ENCODE peak calls at places on chromosomes 5 and 9, in six cellular contexts. One of them, this sample, is unnamed.

GRCh38 chr5:95697781-95698681 is 15.2 kb upstream of the SPATA9 start:
- DNase-seq in sigmoid colon: no peak
- DNase-seq in uterus: no peak
- DNase-seq in HCT116: no peak
- DNase-seq in body of pancreas: no peak
- DNase-seq in stomach: no peak
- DNase-seq in this sample: peak; percentile 32

GRCh38 chr5:41404757-41405156 is 105.6 kb downstream of the PLCXD3 start:
- DNase-seq in sigmoid colon: no peak
- DNase-seq in uterus: no peak
- DNase-seq in HCT116: no peak
- DNase-seq in body of pancreas: peak; percentile 25
- DNase-seq in stomach: no peak
- DNase-seq in this sample: no peak

GRCh38 chr5:5105531-5105930 is 34.6 kb upstream of the ADAMTS16 start:
- DNase-seq in sigmoid colon: no peak
- DNase-seq in uterus: no peak
- DNase-seq in HCT116: no peak
- DNase-seq in body of pancreas: no peak
- DNase-seq in stomach: no peak
- DNase-seq in this sample: no peak

GRCh38 chr5:1810581-1811101 is 9.4 kb downstream of the NDUFS6 start:
- DNase-seq in sigmoid colon: no peak
- DNase-seq in uterus: no peak
- DNase-seq in HCT116: no peak
- DNase-seq in body of pancreas: no peak
- DNase-seq in stomach: no peak
- DNase-seq in this sample: no peak

GRCh38 chr5:123089971-123090640 is 1.1 kb downstream of the PRDM6 start:
- DNase-seq in sigmoid colon: peak; percentile 65
- DNase-seq in uterus: no peak
- DNase-seq in HCT116: no peak
- DNase-seq in body of pancreas: no peak
- DNase-seq in stomach: no peak
- DNase-seq in this sample: peak; percentile 32

GRCh38 chr9:7844283-7844682 is 44.7 kb upstream of the DMAC1 start:
- DNase-seq in sigmoid colon: no peak
- DNase-seq in uterus: no peak
- DNase-seq in HCT116: no peak
- DNase-seq in body of pancreas: peak; percentile 3
- DNase-seq in stomach: no peak
- DNase-seq in this sample: no peak

GRCh38 chr5:81268797-81269196 is 32.6 kb upstream of the ZCCHC9 start:
- DNase-seq in sigmoid colon: no peak
- DNase-seq in uterus: no peak
- DNase-seq in HCT116: peak; percentile 38
- DNase-seq in body of pancreas: no peak
- DNase-seq in stomach: no peak
- DNase-seq in this sample: no peak

GRCh38 chr9:77158772-77159513 is 18.4 kb upstream of the VPS13A start:
- DNase-seq in sigmoid colon: no peak
- DNase-seq in uterus: no peak
- DNase-seq in HCT116: no peak
- DNase-seq in body of pancreas: no peak
- DNase-seq in stomach: no peak
- DNase-seq in this sample: no peak

GRCh38 chr5:31664566-31664965 is 25.6 kb downstream of the PDZD2 start:
- DNase-seq in sigmoid colon: no peak
- DNase-seq in uterus: no peak
- DNase-seq in HCT116: peak; percentile 56
- DNase-seq in body of pancreas: no peak
- DNase-seq in stomach: no peak
- DNase-seq in this sample: peak; percentile 44

GRCh38 chr5:95760291-95761191 is 29.4 kb downstream of the RHOBTB3 start:
- DNase-seq in sigmoid colon: no peak
- DNase-seq in uterus: no peak
- DNase-seq in HCT116: no peak
- DNase-seq in body of pancreas: no peak
- DNase-seq in stomach: no peak
- DNase-seq in this sample: peak; percentile 40

DNA sequence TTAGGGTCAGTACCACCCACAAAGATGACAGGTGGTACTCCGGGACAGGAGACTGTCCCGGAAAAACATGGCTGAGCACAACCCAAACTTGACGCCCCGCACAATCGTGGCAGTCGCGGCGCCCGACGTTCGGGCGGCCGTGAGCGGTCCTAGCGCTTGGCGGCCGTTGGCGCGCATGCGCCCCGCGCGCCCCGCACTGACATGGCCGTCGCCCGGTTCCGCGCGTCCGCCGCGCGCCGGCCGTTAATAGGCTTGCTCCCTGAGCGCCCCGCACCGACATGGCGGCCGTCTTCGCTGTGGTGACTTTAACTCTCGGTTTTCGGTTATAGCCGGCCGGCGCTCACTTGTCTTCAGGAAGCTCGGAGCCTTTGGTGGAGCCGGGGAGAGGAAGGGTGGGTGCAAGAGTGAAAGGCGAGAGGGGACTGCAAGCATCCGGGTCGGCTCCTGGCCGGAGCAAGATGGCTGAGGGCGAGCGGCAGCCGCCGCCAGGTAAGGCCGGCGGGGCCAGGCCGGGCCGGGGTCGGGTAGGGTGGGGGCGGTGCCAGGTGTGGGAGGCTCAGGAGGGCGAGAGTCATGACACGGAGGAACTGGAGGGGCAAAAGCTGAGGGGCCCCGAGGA is at the start of gene PTPA:
- DNase-seq in sigmoid colon: peak; percentile 93
- DNase-seq in uterus: peak; percentile 86
- DNase-seq in HCT116: peak; percentile 70
- DNase-seq in body of pancreas: peak; percentile 90
- DNase-seq in stomach: peak; percentile 91
- DNase-seq in this sample: peak; percentile 94
- TF ChIP-seq POLR2A in sigmoid colon: no peak
- TF ChIP-seq POLR2A in uterus: no peak
- TF ChIP-seq POLR2A in HCT116: no peak
- TF ChIP-seq POLR2A in body of pancreas: no peak
- TF ChIP-seq POLR2A in stomach: no peak
- TF ChIP-seq POLR2A in this sample: peak; percentile 58

DNA sequence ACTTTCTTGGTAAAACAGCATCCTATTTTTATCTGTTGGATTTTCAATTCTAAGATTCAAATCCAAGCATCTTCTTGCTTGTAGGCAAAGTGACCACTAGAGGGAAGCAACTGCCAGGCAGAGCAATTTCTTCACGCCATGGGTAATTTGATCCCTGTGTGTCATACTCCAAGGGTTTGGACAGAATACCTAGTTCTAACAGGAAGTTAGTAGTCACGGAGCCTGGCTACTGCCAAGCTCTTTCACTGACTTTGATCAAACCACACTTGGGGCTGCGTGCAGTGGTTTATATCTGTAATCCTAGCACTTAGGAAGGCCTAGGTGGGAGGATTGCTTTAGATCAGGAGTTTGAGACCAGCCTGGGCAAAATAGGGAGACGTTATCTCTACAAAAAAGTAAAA is 473.6 kb upstream of the TNC start:
- DNase-seq in sigmoid colon: peak; percentile 87
- DNase-seq in uterus: peak; percentile 63
- DNase-seq in HCT116: peak; percentile 84
- DNase-seq in body of pancreas: peak; percentile 90
- DNase-seq in stomach: peak; percentile 75
- DNase-seq in this sample: peak; percentile 42
- TF ChIP-seq POLR2A in sigmoid colon: no peak
- TF ChIP-seq POLR2A in uterus: no peak
- TF ChIP-seq POLR2A in HCT116: no peak
- TF ChIP-seq POLR2A in body of pancreas: no peak
- TF ChIP-seq POLR2A in stomach: no peak
- TF ChIP-seq POLR2A in this sample: no peak

GRCh38 chr5:10632110-10632903 is 68.4 kb downstream of the ANKRD33B start:
- DNase-seq in sigmoid colon: peak; percentile 50
- DNase-seq in uterus: no peak
- DNase-seq in HCT116: peak; percentile 34
- DNase-seq in body of pancreas: peak; percentile 21
- DNase-seq in stomach: no peak
- DNase-seq in this sample: no peak
- TF ChIP-seq POLR2A in sigmoid colon: no peak
- TF ChIP-seq POLR2A in uterus: no peak
- TF ChIP-seq POLR2A in HCT116: no peak
- TF ChIP-seq POLR2A in body of pancreas: no peak
- TF ChIP-seq POLR2A in stomach: no peak
- TF ChIP-seq POLR2A in this sample: no peak

GRCh38 chr5:6766558-6767191 is 53.4 kb downstream of the TENT4A start:
- DNase-seq in sigmoid colon: peak; percentile 93
- DNase-seq in uterus: peak; percentile 48
- DNase-seq in HCT116: peak; percentile 77
- DNase-seq in body of pancreas: peak; percentile 88
- DNase-seq in stomach: peak; percentile 94
- DNase-seq in this sample: no peak
- TF ChIP-seq POLR2A in sigmoid colon: no peak
- TF ChIP-seq POLR2A in uterus: no peak
- TF ChIP-seq POLR2A in HCT116: no peak
- TF ChIP-seq POLR2A in body of pancreas: no peak
- TF ChIP-seq POLR2A in stomach: no peak
- TF ChIP-seq POLR2A in this sample: no peak

GRCh38 chr5:141650851-141651727 is at the start of gene FCHSD1:
- DNase-seq in sigmoid colon: peak; percentile 95
- DNase-seq in uterus: peak; percentile 94
- DNase-seq in HCT116: peak; percentile 65
- DNase-seq in body of pancreas: peak; percentile 89
- DNase-seq in stomach: peak; percentile 93
- DNase-seq in this sample: peak; percentile 91
- TF ChIP-seq POLR2A in sigmoid colon: no peak
- TF ChIP-seq POLR2A in uterus: peak; percentile 25
- TF ChIP-seq POLR2A in HCT116: peak; percentile 53
- TF ChIP-seq POLR2A in body of pancreas: no peak
- TF ChIP-seq POLR2A in stomach: no peak
- TF ChIP-seq POLR2A in this sample: peak; percentile 21

GRCh38 chr5:172881691-172882370 is 47.8 kb downstream of the ERGIC1 start:
- DNase-seq in sigmoid colon: no peak
- DNase-seq in uterus: no peak
- DNase-seq in HCT116: peak; percentile 10
- DNase-seq in body of pancreas: peak; percentile 71
- DNase-seq in stomach: peak; percentile 58
- DNase-seq in this sample: peak; percentile 57
- TF ChIP-seq POLR2A in sigmoid colon: no peak
- TF ChIP-seq POLR2A in uterus: no peak
- TF ChIP-seq POLR2A in HCT116: no peak
- TF ChIP-seq POLR2A in body of pancreas: no peak
- TF ChIP-seq POLR2A in stomach: no peak
- TF ChIP-seq POLR2A in this sample: no peak

GRCh38 chr5:181237758-181238385 is 5.8 kb downstream of the RACK1 start:
- DNase-seq in sigmoid colon: no peak
- DNase-seq in uterus: no peak
- DNase-seq in HCT116: no peak
- DNase-seq in body of pancreas: no peak
- DNase-seq in stomach: no peak
- DNase-seq in this sample: no peak
- TF ChIP-seq POLR2A in sigmoid colon: no peak
- TF ChIP-seq POLR2A in uterus: no peak
- TF ChIP-seq POLR2A in HCT116: no peak
- TF ChIP-seq POLR2A in body of pancreas: no peak
- TF ChIP-seq POLR2A in stomach: no peak
- TF ChIP-seq POLR2A in this sample: no peak

DNA sequence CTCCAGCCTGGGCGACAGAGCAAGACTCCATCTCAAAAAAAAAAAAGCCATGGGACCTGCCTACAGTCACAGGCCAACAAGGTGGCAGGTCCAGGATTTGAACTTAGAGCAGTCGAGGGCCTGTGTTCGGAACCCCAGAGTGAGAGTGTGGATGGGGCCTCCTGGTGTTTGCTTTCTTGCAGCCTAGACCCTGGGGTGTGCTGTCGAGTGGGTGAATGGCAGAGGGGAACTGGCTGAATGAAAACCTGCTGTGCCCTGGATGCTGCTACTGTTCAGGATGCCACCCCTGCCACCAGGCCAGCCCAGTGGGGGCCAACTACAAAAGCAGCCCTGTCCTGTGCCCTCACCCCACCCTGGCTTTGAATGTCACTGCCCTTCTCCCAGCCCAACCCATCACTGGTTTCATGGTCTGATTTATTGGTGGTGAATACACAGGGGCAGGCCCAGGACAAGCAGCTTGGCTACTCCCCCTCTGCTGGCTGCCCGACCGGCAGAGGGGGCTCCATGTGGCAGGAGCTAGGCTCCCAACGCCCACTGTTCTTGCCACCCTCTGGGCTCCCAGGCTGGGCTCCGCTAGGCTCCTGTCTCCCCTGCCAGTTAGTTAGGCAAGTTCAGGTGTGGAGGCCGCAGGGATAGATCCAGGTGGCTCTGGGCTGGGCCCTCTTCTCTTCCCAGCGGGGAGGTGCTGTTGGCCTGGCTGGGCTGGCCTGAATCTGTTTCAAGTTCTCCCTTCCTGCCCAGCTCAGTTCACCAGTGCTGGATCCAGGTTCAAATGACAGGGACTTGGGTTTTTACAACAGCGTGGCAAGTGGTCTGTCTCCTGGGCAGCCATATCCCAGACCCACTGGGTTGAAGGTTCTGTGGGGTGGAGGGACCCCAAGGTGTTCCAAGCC is 12.2 kb downstream of the FPGS start:
- DNase-seq in sigmoid colon: no peak
- DNase-seq in uterus: no peak
- DNase-seq in HCT116: no peak
- DNase-seq in body of pancreas: no peak
- DNase-seq in stomach: no peak
- DNase-seq in this sample: no peak
- TF ChIP-seq POLR2A in sigmoid colon: no peak
- TF ChIP-seq POLR2A in uterus: no peak
- TF ChIP-seq POLR2A in HCT116: no peak
- TF ChIP-seq POLR2A in body of pancreas: no peak
- TF ChIP-seq POLR2A in stomach: no peak
- TF ChIP-seq POLR2A in this sample: no peak

DNA sequence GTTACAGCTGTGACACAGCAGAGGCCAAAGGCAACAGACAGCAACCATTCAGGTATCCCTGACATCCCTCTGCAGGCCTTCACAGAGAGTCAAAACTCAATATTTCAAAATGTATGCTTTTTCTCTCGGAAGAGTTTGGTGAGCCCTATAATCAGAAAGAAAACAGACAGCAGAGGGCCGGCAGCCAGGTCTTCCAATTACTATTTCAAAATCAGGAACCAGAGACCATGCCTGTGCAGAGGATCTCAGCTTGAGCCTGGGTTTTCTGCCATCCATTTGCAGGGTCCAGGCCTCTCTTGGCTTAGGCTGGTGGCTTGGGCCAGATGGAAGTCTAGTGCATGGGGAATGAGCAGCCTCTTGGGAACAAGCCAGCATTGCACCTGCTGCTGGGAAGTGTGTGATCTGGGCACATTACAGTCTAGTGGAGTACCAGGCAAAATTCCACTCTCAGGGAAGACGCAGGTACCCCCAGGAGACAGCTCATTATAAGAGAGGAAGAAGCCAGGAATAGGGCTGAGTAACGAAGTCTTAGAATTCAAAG is 231.3 kb downstream of the ENC1 start:
- DNase-seq in sigmoid colon: no peak
- DNase-seq in uterus: no peak
- DNase-seq in HCT116: no peak
- DNase-seq in body of pancreas: peak; percentile 81
- DNase-seq in stomach: peak; percentile 53
- DNase-seq in this sample: no peak
- TF ChIP-seq POLR2A in sigmoid colon: no peak
- TF ChIP-seq POLR2A in uterus: no peak
- TF ChIP-seq POLR2A in HCT116: no peak
- TF ChIP-seq POLR2A in body of pancreas: no peak
- TF ChIP-seq POLR2A in stomach: no peak
- TF ChIP-seq POLR2A in this sample: no peak

This sample was measured in erythroblast.